ENCODE peak calls at places on chromosomes 2 and 18, in seven cellular contexts. One of them, this sample, is unnamed.

GRCh38 chr2:135782231-135782630 is 40.6 kb downstream of the UBXN4 start:
- DNase-seq in effector memory CD8-positive, alpha-beta T cell: no peak
- DNase-seq in ELR: no peak
- DNase-seq in LoVo: no peak
- DNase-seq in left lobe of liver: no peak
- DNase-seq in CD8-positive, alpha-beta T cell: no peak
- DNase-seq in SJSA1: no peak
- DNase-seq in this sample: no peak

GRCh38 chr2:150812664-150813408 is 325.4 kb upstream of the RND3 start:
- DNase-seq in effector memory CD8-positive, alpha-beta T cell: no peak
- DNase-seq in ELR: no peak
- DNase-seq in LoVo: peak
- DNase-seq in left lobe of liver: no peak
- DNase-seq in CD8-positive, alpha-beta T cell: no peak
- DNase-seq in SJSA1: no peak
- DNase-seq in this sample: no peak

GRCh38 chr2:140643761-140644187 is 1487.0 kb downstream of the LRP1B start:
- DNase-seq in effector memory CD8-positive, alpha-beta T cell: no peak
- DNase-seq in ELR: peak
- DNase-seq in LoVo: no peak
- DNase-seq in left lobe of liver: no peak
- DNase-seq in CD8-positive, alpha-beta T cell: no peak
- DNase-seq in SJSA1: no peak
- DNase-seq in this sample: peak

GRCh38 chr2:38491436-38491835 is 111.3 kb downstream of the HNRNPLL start:
- DNase-seq in effector memory CD8-positive, alpha-beta T cell: no peak
- DNase-seq in ELR: no peak
- DNase-seq in LoVo: no peak
- DNase-seq in left lobe of liver: no peak
- DNase-seq in CD8-positive, alpha-beta T cell: no peak
- DNase-seq in SJSA1: no peak
- DNase-seq in this sample: no peak

GRCh38 chr2:61287254-61287653 is 125.3 kb downstream of the C2orf74 start:
- DNase-seq in effector memory CD8-positive, alpha-beta T cell: no peak
- DNase-seq in ELR: no peak
- DNase-seq in LoVo: no peak
- DNase-seq in left lobe of liver: no peak
- DNase-seq in CD8-positive, alpha-beta T cell: no peak
- DNase-seq in SJSA1: no peak
- DNase-seq in this sample: no peak

GRCh38 chr2:36399050-36399449 is 43.5 kb downstream of the CRIM1 start:
- DNase-seq in effector memory CD8-positive, alpha-beta T cell: no peak
- DNase-seq in ELR: no peak
- DNase-seq in LoVo: no peak
- DNase-seq in left lobe of liver: no peak
- DNase-seq in CD8-positive, alpha-beta T cell: no peak
- DNase-seq in SJSA1: no peak
- DNase-seq in this sample: peak

GRCh38 chr18:8627107-8627472 is 17.9 kb downstream of the RAB12 start:
- DNase-seq in effector memory CD8-positive, alpha-beta T cell: no peak
- DNase-seq in ELR: no peak
- DNase-seq in LoVo: no peak
- DNase-seq in left lobe of liver: no peak
- DNase-seq in CD8-positive, alpha-beta T cell: no peak
- DNase-seq in SJSA1: no peak
- DNase-seq in this sample: no peak

GRCh38 chr2:119531292-119531691 is 7.0 kb upstream of the SCTR start:
- DNase-seq in effector memory CD8-positive, alpha-beta T cell: no peak
- DNase-seq in ELR: peak
- DNase-seq in LoVo: no peak
- DNase-seq in left lobe of liver: no peak
- DNase-seq in CD8-positive, alpha-beta T cell: no peak
- DNase-seq in SJSA1: no peak
- DNase-seq in this sample: no peak

GRCh38 chr2:222017232-222017631 is 281.6 kb downstream of the PAX3 start:
- DNase-seq in effector memory CD8-positive, alpha-beta T cell: no peak
- DNase-seq in ELR: no peak
- DNase-seq in LoVo: no peak
- DNase-seq in left lobe of liver: no peak
- DNase-seq in CD8-positive, alpha-beta T cell: no peak
- DNase-seq in SJSA1: no peak
- DNase-seq in this sample: no peak

GRCh38 chr2:237511421-237511820 is 24.4 kb downstream of the MLPH start:
- DNase-seq in effector memory CD8-positive, alpha-beta T cell: no peak
- DNase-seq in ELR: no peak
- DNase-seq in LoVo: no peak
- DNase-seq in left lobe of liver: no peak
- DNase-seq in CD8-positive, alpha-beta T cell: no peak
- DNase-seq in SJSA1: no peak
- DNase-seq in this sample: no peak

GRCh38 chr18:62625019-62625418 is 90.3 kb upstream of the PHLPP1 start:
- DNase-seq in effector memory CD8-positive, alpha-beta T cell: no peak
- DNase-seq in ELR: no peak
- DNase-seq in LoVo: peak
- DNase-seq in left lobe of liver: no peak
- DNase-seq in CD8-positive, alpha-beta T cell: no peak
- DNase-seq in SJSA1: no peak
- DNase-seq in this sample: no peak

GRCh38 chr2:234137400-234138014 is 87.0 kb downstream of the SPP2 start:
- DNase-seq in effector memory CD8-positive, alpha-beta T cell: peak
- DNase-seq in ELR: peak
- DNase-seq in LoVo: peak
- DNase-seq in left lobe of liver: no peak
- DNase-seq in CD8-positive, alpha-beta T cell: no peak
- DNase-seq in SJSA1: peak
- DNase-seq in this sample: no peak